ENCODE peak calls at places on chromosome 11, in nine cellular contexts. M is kidney tubule cell, A is EH, N is NCI-H526 treated with DMSO at 0.1 percent for 48 hours, Z is progenitor cell of endocrine pancreas, I is EL, P is GM04503, F is NAMALWA, G is NCI-H510A treated with DMSO at 0.1 percent for 48 hours. K is an unnamed sample.

GRCh38 chr11:130629039-130629438 is 180.6 kb downstream of the ADAMTS15 start:
- DNase-seq in G (no peak), Z (no peak), M (no peak), N (no peak), F (no peak), A (peak), I (no peak), P (no peak), K (no peak)

GRCh38 chr11:26335903-26336302 is 4.0 kb downstream of the ANO3 start:
- DNase-seq in Z (no peak), P (no peak), I (no peak), F (no peak), M (no peak), G (no peak), N (no peak), A (no peak), K (no peak)

GRCh38 chr11:76665921-76666351 is 4.6 kb downstream of the LRRC32 start:
- DNase-seq in F (no peak), A (no peak), Z (no peak), N (no peak), P (no peak), M (no peak), G (no peak), I (no peak), K (no peak)

GRCh38 chr11:79461144-79461543 is 20.3 kb upstream of the TENM4 start:
- DNase-seq in F (peak), A (peak), P (no peak), Z (no peak), G (no peak), N (peak), I (peak), M (peak), K (no peak)

GRCh38 chr11:64570341-64570740 is 20.7 kb upstream of the SLC22A12 start:
- DNase-seq in F (no peak), P (no peak), G (no peak), M (no peak), I (no peak), A (no peak), Z (no peak), N (no peak), K (no peak)

GRCh38 chr11:61832207-61832606 is 4.1 kb downstream of the FADS2 start:
- DNase-seq in P (no peak), Z (no peak), I (no peak), A (no peak), G (no peak), M (no peak), N (no peak), F (no peak), K (no peak)

GRCh38 chr11:67463680-67464410 is 5.2 kb downstream of the TMEM134 start:
- DNase-seq in A (peak), G (no peak), M (peak), Z (no peak), P (no peak), F (no peak), N (no peak), I (no peak), K (peak)

GRCh38 chr11:85951049-85951405 is 95.8 kb downstream of the CCDC83 start:
- DNase-seq in N (no peak), F (no peak), G (no peak), Z (no peak), A (no peak), I (no peak), P (no peak), M (no peak), K (no peak)

GRCh38 chr11:119120639-119121007 is 757 bp upstream of the HINFP start:
- DNase-seq in M (no peak), Z (no peak), G (no peak), A (peak), F (no peak), N (no peak), P (no peak), I (peak), K (no peak)

GRCh38 chr11:15800121-15800800 is 556.1 kb downstream of the SOX6 start:
- DNase-seq in A (peak), G (no peak), M (peak), I (peak), N (no peak), P (no peak), F (no peak), Z (no peak), K (peak)

GRCh38 chr11:15551897-15552851 is 437.5 kb downstream of the INSC start:
- DNase-seq in A (no peak), P (no peak), F (no peak), Z (no peak), I (no peak), M (no peak), G (no peak), N (no peak), K (no peak)

GRCh38 chr11:83818349-83818748 is 532.2 kb upstream of the CCDC90B start:
- DNase-seq in M (peak), I (peak), G (no peak), Z (no peak), F (no peak), P (no peak), N (no peak), A (peak), K (no peak)

GRCh38 chr11:57900315-57900714 is 123.4 kb upstream of the OR9Q1 start:
- DNase-seq in A (no peak), N (no peak), F (no peak), M (peak), G (no peak), Z (no peak), P (no peak), I (no peak), K (no peak)

GRCh38 chr11:118353084-118353710 is 6.2 kb upstream of the UBE4A start:
- DNase-seq in F (peak), M (peak), I (peak), P (no peak), G (no peak), N (peak), A (peak), Z (no peak), K (no peak)

GRCh38 chr11:7170431-7170830 is 81.3 kb upstream of the SYT9 start:
- DNase-seq in A (no peak), M (no peak), Z (no peak), P (no peak), G (no peak), I (no peak), N (no peak), F (no peak), K (no peak)

GRCh38 chr11:66789097-66789890 is 53.9 kb upstream of the RCE1 start:
- DNase-seq in P (no peak), M (peak), Z (no peak), G (peak), F (no peak), A (peak), N (no peak), I (peak), K (no peak)

GRCh38 chr11:34936945-34937344 is 20.5 kb downstream of the PDHX start:
- DNase-seq in P (no peak), Z (no peak), F (no peak), A (no peak), I (no peak), G (no peak), N (no peak), M (no peak), K (no peak)

GRCh38 chr11:77073328-77074001 is 6.7 kb downstream of the CAPN5 start:
- DNase-seq in Z (no peak), N (no peak), P (peak), A (peak), F (no peak), M (peak), I (peak), G (peak), K (peak)

GRCh38 chr11:72834905-72835304 is 20.7 kb downstream of the ATG16L2 start:
- DNase-seq in N (no peak), F (peak), M (no peak), G (no peak), I (no peak), A (no peak), Z (no peak), P (no peak), K (no peak)

GRCh38 chr11:60367009-60367408 is 11.3 kb upstream of the MS4A7 start:
- DNase-seq in M (no peak), Z (no peak), A (no peak), F (peak), N (no peak), G (no peak), I (no peak), P (no peak), K (no peak)

GRCh38 chr11:47768090-47768620 is 1.0 kb upstream of the FNBP4 start:
- DNase-seq in A (peak), G (peak), P (peak), M (peak), Z (no peak), N (peak), F (no peak), I (peak), K (no peak)